ENCODE peak calls at places on chromosomes 1 and 21, in seven cellular contexts. One of them, this sample, is unnamed. For H3K27me3, the result is how much of the 10 kb centered on the place peaks cover.

GRCh38 chr1:91549041-91549735 is 48.5 kb downstream of the CDC7 start:
- DNase-seq in mesendoderm: no peak
- DNase-seq in IMR-90: no peak
- DNase-seq in H9: no peak
- DNase-seq in neuronal stem cell: no peak
- DNase-seq in H1: no peak
- DNase-seq in trophoblast cell: no peak
- DNase-seq in this sample: no peak

GRCh38 chr1:84539972-84540371 is 33.6 kb upstream of the GNG5 start:
- DNase-seq in mesendoderm: no peak
- DNase-seq in IMR-90: peak
- DNase-seq in H9: no peak
- DNase-seq in neuronal stem cell: no peak
- DNase-seq in H1: no peak
- DNase-seq in trophoblast cell: no peak
- DNase-seq in this sample: peak

GRCh38 chr1:53982034-53982761 is 35.8 kb downstream of the LDLRAD1 start:
- DNase-seq in mesendoderm: peak
- DNase-seq in IMR-90: peak
- DNase-seq in H9: peak
- DNase-seq in neuronal stem cell: peak
- DNase-seq in H1: peak
- DNase-seq in trophoblast cell: no peak
- DNase-seq in this sample: peak

GRCh38 chr1:94783342-94784264 is 36.6 kb upstream of the SLC44A3 start:
- DNase-seq in mesendoderm: no peak
- DNase-seq in IMR-90: peak
- DNase-seq in H9: no peak
- DNase-seq in neuronal stem cell: no peak
- DNase-seq in H1: no peak
- DNase-seq in trophoblast cell: no peak
- DNase-seq in this sample: peak

GRCh38 chr1:26031196-26031902 is 9.8 kb downstream of the EXTL1 start:
- DNase-seq in mesendoderm: no peak
- DNase-seq in IMR-90: peak
- DNase-seq in H9: no peak
- DNase-seq in neuronal stem cell: no peak
- DNase-seq in H1: no peak
- DNase-seq in trophoblast cell: no peak
- DNase-seq in this sample: peak

GRCh38 chr1:65141394-65141793 is 6.6 kb upstream of the AK4 start:
- DNase-seq in mesendoderm: no peak
- DNase-seq in IMR-90: no peak
- DNase-seq in H9: no peak
- DNase-seq in neuronal stem cell: no peak
- DNase-seq in H1: no peak
- DNase-seq in trophoblast cell: no peak
- DNase-seq in this sample: no peak

GRCh38 chr1:100229681-100230443 is 19.8 kb downstream of the DBT start:
- DNase-seq in mesendoderm: peak
- DNase-seq in IMR-90: no peak
- DNase-seq in H9: no peak
- DNase-seq in neuronal stem cell: no peak
- DNase-seq in H1: no peak
- DNase-seq in trophoblast cell: no peak
- DNase-seq in this sample: no peak

GRCh38 chr1:231200417-231201031 is 38.7 kb downstream of the TRIM67 start:
- DNase-seq in mesendoderm: no peak
- DNase-seq in IMR-90: peak
- DNase-seq in H9: no peak
- DNase-seq in neuronal stem cell: no peak
- DNase-seq in H1: no peak
- DNase-seq in trophoblast cell: no peak
- DNase-seq in this sample: peak

GRCh38 chr1:9291914-9292360 is 757 bp upstream of the SPSB1 start:
- DNase-seq in mesendoderm: peak
- DNase-seq in IMR-90: peak
- DNase-seq in H9: no peak
- DNase-seq in neuronal stem cell: peak
- DNase-seq in H1: no peak
- DNase-seq in trophoblast cell: no peak
- DNase-seq in this sample: peak

GRCh38 chr1:67484492-67484891 is 54.3 kb upstream of the SERBP1 start:
- DNase-seq in mesendoderm: no peak
- DNase-seq in IMR-90: no peak
- DNase-seq in H9: no peak
- DNase-seq in neuronal stem cell: no peak
- DNase-seq in H1: no peak
- DNase-seq in trophoblast cell: no peak
- DNase-seq in this sample: no peak

GRCh38 chr1:115748396-115749130 is 20.0 kb downstream of the CASQ2 start:
- DNase-seq in mesendoderm: peak
- DNase-seq in IMR-90: peak
- DNase-seq in H9: no peak
- DNase-seq in neuronal stem cell: no peak
- DNase-seq in H1: no peak
- DNase-seq in trophoblast cell: no peak
- DNase-seq in this sample: peak

GRCh38 chr1:84582802-84583587 is 8.8 kb upstream of the CTBS start:
- DNase-seq in mesendoderm: peak
- DNase-seq in IMR-90: no peak
- DNase-seq in H9: peak
- DNase-seq in neuronal stem cell: no peak
- DNase-seq in H1: no peak
- DNase-seq in trophoblast cell: no peak
- DNase-seq in this sample: peak

GRCh38 chr1:111592389-111593361 is 26.9 kb upstream of the RAP1A start:
- DNase-seq in mesendoderm: peak
- DNase-seq in IMR-90: peak
- DNase-seq in H9: peak
- DNase-seq in neuronal stem cell: peak
- DNase-seq in H1: no peak
- DNase-seq in trophoblast cell: peak
- DNase-seq in this sample: peak

GRCh38 chr1:153429266-153430165 is 13.2 kb downstream of the S100A7A start:
- DNase-seq in mesendoderm: no peak
- DNase-seq in IMR-90: no peak
- DNase-seq in H9: no peak
- DNase-seq in neuronal stem cell: no peak
- DNase-seq in H1: peak
- DNase-seq in trophoblast cell: no peak
- DNase-seq in this sample: no peak

GRCh38 chr1:168947039-168947438 is 159.5 kb upstream of the ATP1B1 start:
- DNase-seq in mesendoderm: no peak
- DNase-seq in IMR-90: no peak
- DNase-seq in H9: no peak
- DNase-seq in neuronal stem cell: no peak
- DNase-seq in H1: no peak
- DNase-seq in trophoblast cell: no peak
- DNase-seq in this sample: no peak

GRCh38 chr1:220271706-220272046 is 577 bp downstream of the RAB3GAP2 start:
- DNase-seq in mesendoderm: peak
- DNase-seq in IMR-90: peak
- DNase-seq in H9: no peak
- DNase-seq in neuronal stem cell: no peak
- DNase-seq in H1: no peak
- DNase-seq in trophoblast cell: no peak
- DNase-seq in this sample: peak

GRCh38 chr1:1040004-1040991 is 20.4 kb downstream of the AGRN start:
- DNase-seq in mesendoderm: peak
- DNase-seq in IMR-90: peak
- DNase-seq in H9: peak
- DNase-seq in neuronal stem cell: peak
- DNase-seq in H1: peak
- DNase-seq in trophoblast cell: peak
- DNase-seq in this sample: peak
- H3K27me3 ChIP-seq in mesendoderm: under half
- H3K27me3 ChIP-seq in IMR-90: under half
- H3K27me3 ChIP-seq in H9: under half
- H3K27me3 ChIP-seq in neuronal stem cell: under half
- H3K27me3 ChIP-seq in H1: under half
- H3K27me3 ChIP-seq in trophoblast cell: under half
- H3K27me3 ChIP-seq in this sample: under half

DNA sequence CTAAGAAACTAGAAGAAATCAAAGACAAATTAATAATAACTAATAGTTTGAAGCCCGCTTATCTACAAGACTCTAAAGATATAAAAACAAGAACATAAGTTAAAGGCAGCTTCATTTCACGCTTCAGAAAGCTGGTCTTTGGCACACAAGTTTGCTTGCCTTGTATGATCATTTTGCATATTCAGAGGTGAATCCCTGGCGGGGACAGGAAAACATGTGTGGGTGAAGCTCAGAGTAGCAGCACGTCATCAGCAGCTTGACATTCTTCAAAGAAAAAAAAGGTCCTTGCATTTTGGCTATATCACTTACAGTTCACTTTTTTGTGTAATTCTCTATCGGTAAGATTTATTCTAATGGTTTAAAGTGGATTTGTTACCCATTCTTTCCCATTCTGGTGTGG is 1911.8 kb downstream of the MRPL39 start:
- DNase-seq in mesendoderm: no peak
- DNase-seq in IMR-90: no peak
- DNase-seq in H9: no peak
- DNase-seq in neuronal stem cell: no peak
- DNase-seq in H1: no peak
- DNase-seq in trophoblast cell: no peak
- DNase-seq in this sample: no peak
- H2BK5ac ChIP-seq in mesendoderm: no peak
- H2BK5ac ChIP-seq in IMR-90: no peak
- H2BK5ac ChIP-seq in H9: no peak
- H2BK5ac ChIP-seq in neuronal stem cell: no peak
- H2BK5ac ChIP-seq in H1: no peak
- H2BK5ac ChIP-seq in trophoblast cell: no peak
- H2BK5ac ChIP-seq in this sample: no peak

GRCh38 chr1:5904551-5904950 is 87.7 kb downstream of the NPHP4 start:
- DNase-seq in mesendoderm: no peak
- DNase-seq in IMR-90: no peak
- DNase-seq in H9: peak
- DNase-seq in neuronal stem cell: no peak
- DNase-seq in H1: no peak
- DNase-seq in trophoblast cell: no peak
- DNase-seq in this sample: no peak

GRCh38 chr1:5906116-5906515 is 86.1 kb downstream of the NPHP4 start:
- DNase-seq in mesendoderm: no peak
- DNase-seq in IMR-90: no peak
- DNase-seq in H9: peak
- DNase-seq in neuronal stem cell: no peak
- DNase-seq in H1: peak
- DNase-seq in trophoblast cell: no peak
- DNase-seq in this sample: no peak

GRCh38 chr1:5903680-5904079 is 88.5 kb downstream of the NPHP4 start:
- DNase-seq in mesendoderm: no peak
- DNase-seq in IMR-90: no peak
- DNase-seq in H9: no peak
- DNase-seq in neuronal stem cell: no peak
- DNase-seq in H1: no peak
- DNase-seq in trophoblast cell: no peak
- DNase-seq in this sample: no peak

GRCh38 chr1:5906966-5907365 is 85.3 kb downstream of the NPHP4 start:
- DNase-seq in mesendoderm: no peak
- DNase-seq in IMR-90: no peak
- DNase-seq in H9: peak
- DNase-seq in neuronal stem cell: no peak
- DNase-seq in H1: peak
- DNase-seq in trophoblast cell: no peak
- DNase-seq in this sample: no peak

GRCh38 chr1:5905431-5905830 is 86.8 kb downstream of the NPHP4 start:
- DNase-seq in mesendoderm: no peak
- DNase-seq in IMR-90: no peak
- DNase-seq in H9: peak
- DNase-seq in neuronal stem cell: no peak
- DNase-seq in H1: peak
- DNase-seq in trophoblast cell: no peak
- DNase-seq in this sample: no peak
- H3K4ac ChIP-seq in mesendoderm: no peak
- H3K4ac ChIP-seq in IMR-90: no peak
- H3K4ac ChIP-seq in H9: no peak
- H3K4ac ChIP-seq in neuronal stem cell: no peak
- H3K4ac ChIP-seq in H1: no peak
- H3K4ac ChIP-seq in trophoblast cell: no peak
- H3K4ac ChIP-seq in this sample: no peak

GRCh38 chr1:205452906-205453305 is 2.9 kb downstream of the BLACAT1 start:
- DNase-seq in mesendoderm: no peak
- DNase-seq in IMR-90: no peak
- DNase-seq in H9: no peak
- DNase-seq in neuronal stem cell: no peak
- DNase-seq in H1: no peak
- DNase-seq in trophoblast cell: no peak
- DNase-seq in this sample: no peak
- H3K27me3 ChIP-seq in mesendoderm: under half
- H3K27me3 ChIP-seq in IMR-90: half or more
- H3K27me3 ChIP-seq in H9: under half
- H3K27me3 ChIP-seq in neuronal stem cell: half or more
- H3K27me3 ChIP-seq in H1: under half
- H3K27me3 ChIP-seq in trophoblast cell: under half
- H3K27me3 ChIP-seq in this sample: half or more

GRCh38 chr1:197076585-197076984 is 9.5 kb upstream of the F13B start:
- DNase-seq in mesendoderm: no peak
- DNase-seq in IMR-90: no peak
- DNase-seq in H9: no peak
- DNase-seq in neuronal stem cell: no peak
- DNase-seq in H1: no peak
- DNase-seq in trophoblast cell: no peak
- DNase-seq in this sample: no peak
- H2BK5ac ChIP-seq in mesendoderm: no peak
- H2BK5ac ChIP-seq in IMR-90: no peak
- H2BK5ac ChIP-seq in H9: no peak
- H2BK5ac ChIP-seq in neuronal stem cell: no peak
- H2BK5ac ChIP-seq in H1: no peak
- H2BK5ac ChIP-seq in trophoblast cell: no peak
- H2BK5ac ChIP-seq in this sample: no peak